ENCODE peak calls at places on chromosomes 1 and 21, in ten cellular contexts. R is KG1; U is NCI-H1092; B is HT1080; W is naive thymus-derived CD4-positive, alpha-beta T cell; J is GM13977; Y is C1 segment of cervical spinal cord; G is RWPE1; A is activated effector memory CD4-positive, alpha-beta T cell treated with anti-CD3 and anti-CD28 coated beads, Interleukin-2, amount 50 U/mL, for 16 hours; I is activated CD4-positive, alpha-beta T cell treated with anti-CD3 and anti-CD28 coated beads for 36 hours. M is an unnamed sample.

GRCh38 chr1:5704785-5705514 is 287.3 kb downstream of the NPHP4 start:
- DNase-seq in J (no peak), Y (no peak), R (no peak), B (no peak), G (no peak), A (no peak), W (no peak), I (no peak), U (no peak), M (no peak)

GRCh38 chr1:43573066-43573799 is 42.5 kb downstream of the PTPRF start:
- DNase-seq in I (no peak), J (no peak), U (no peak), W (no peak), A (no peak), G (no peak), Y (peak; percentile 52), B (no peak), R (no peak), M (no peak)

GRCh38 chr1:162631546-162632233 is 574 bp upstream of the DDR2 start:
- DNase-seq in R (no peak), Y (no peak), I (no peak), U (no peak), B (peak; percentile 80), G (no peak), A (no peak), W (no peak), J (no peak), M (no peak)

GRCh38 chr1:42816600-42817439 is at the start of the genes ERMAP and SVBP:
- DNase-seq in W (peak; percentile 91), B (peak; percentile 80), R (peak; percentile 61), Y (peak; percentile 96), I (peak; percentile 98), U (peak; percentile 94), J (peak; percentile 98), A (peak; percentile 98), G (peak; percentile 97), M (peak; percentile 96)

GRCh38 chr1:92909321-92909720 is 51.9 kb downstream of the DIPK1A start:
- DNase-seq in G (peak; percentile 97), J (no peak), Y (peak; percentile 16), A (no peak), W (no peak), R (no peak), U (no peak), B (peak; percentile 99), I (no peak), M (no peak)

GRCh38 chr1:37865348-37866119 is 6.1 kb upstream of the MTF1 start:
- DNase-seq in B (peak; percentile 89), R (no peak), I (peak; percentile 71), A (no peak), U (no peak), J (no peak), Y (no peak), G (peak; percentile 87), W (no peak), M (no peak)

GRCh38 chr1:235090406-235091069 is 38.1 kb downstream of the TOMM20 start:
- DNase-seq in W (no peak), I (no peak), B (no peak), Y (no peak), A (peak; percentile 28), R (no peak), G (no peak), J (no peak), U (no peak), M (peak; percentile 83)

GRCh38 chr1:94765958-94766357 is 54.2 kb upstream of the SLC44A3 start:
- DNase-seq in R (no peak), B (no peak), J (no peak), W (no peak), G (no peak), U (no peak), I (no peak), A (no peak), Y (no peak), M (no peak)

GRCh38 chr1:27383661-27384060 is 528 bp upstream of the CD164L2 start:
- DNase-seq in Y (no peak), A (no peak), R (no peak), U (no peak), G (no peak), W (no peak), B (no peak), I (no peak), J (no peak), M (no peak)

GRCh38 chr1:203932559-203932958 is 71.2 kb downstream of the SNRPE start:
- DNase-seq in J (no peak), B (no peak), A (no peak), R (no peak), U (no peak), G (no peak), W (no peak), Y (no peak), I (no peak), M (no peak)

GRCh38 chr1:229434005-229434640 is at the start of gene ACTA1:
- DNase-seq in Y (no peak), I (no peak), W (no peak), R (no peak), J (no peak), B (no peak), A (no peak), U (no peak), G (no peak), M (peak; percentile 10)

GRCh38 chr1:32023351-32023750 is 9.7 kb downstream of the KHDRBS1 start:
- DNase-seq in J (no peak), R (no peak), U (no peak), A (no peak), G (no peak), W (no peak), I (no peak), Y (no peak), B (no peak), M (no peak)

GRCh38 chr1:12600880-12601633 is 17.0 kb downstream of the DHRS3 start:
- DNase-seq in Y (no peak), R (no peak), G (no peak), W (peak; percentile 69), A (peak; percentile 82), B (no peak), I (peak; percentile 71), U (peak; percentile 26), J (peak; percentile 71), M (peak; percentile 45)

GRCh38 chr1:243415663-243416365 is 160.0 kb downstream of the SDCCAG8 start:
- DNase-seq in W (no peak), R (no peak), Y (no peak), I (no peak), U (no peak), J (no peak), B (no peak), G (no peak), A (no peak), M (no peak)

GRCh38 chr1:168709896-168710305 is 19.1 kb downstream of the DPT start:
- DNase-seq in R (no peak), U (no peak), Y (no peak), G (peak; percentile 90), B (peak; percentile 89), A (no peak), I (no peak), W (no peak), J (no peak), M (peak; percentile 78)

GRCh38 chr1:38991638-38992449 is 768 bp downstream of the AKIRIN1 start:
- DNase-seq in G (peak; percentile 29), J (no peak), W (no peak), R (no peak), I (peak; percentile 27), B (peak; percentile 26), A (no peak), U (no peak), Y (peak; percentile 76), M (peak; percentile 26)

GRCh38 chr1:154213274-154213673 is 7.1 kb upstream of the CFAP141 start:
- DNase-seq in R (no peak), Y (no peak), W (no peak), U (no peak), I (no peak), B (peak; percentile 86), A (no peak), J (no peak), G (peak; percentile 60), M (no peak)

GRCh38 chr21:20424943-20425342 is 573.3 kb upstream of the NCAM2 start:
- DNase-seq in I (no peak), B (peak; percentile 20), A (no peak), Y (no peak), U (no peak), G (no peak), R (no peak), J (no peak), W (no peak), M (no peak)

GRCh38 chr1:45843474-45843905 is 40.1 kb downstream of the MAST2 start:
- DNase-seq in R (peak; percentile 12), Y (no peak), G (peak; percentile 4), A (no peak), J (peak; percentile 18), B (peak; percentile 24), U (no peak), W (no peak), I (no peak), M (no peak)

GRCh38 chr1:50422946-50423669 is at the start of gene DMRTA2:
- DNase-seq in G (no peak), B (no peak), I (peak; percentile 10), R (no peak), W (no peak), J (peak; percentile 83), U (peak; percentile 62), Y (peak; percentile 11), A (no peak), M (peak; percentile 13)